ENCODE peak calls at places on chromosome 17, in seven cellular contexts. O is CD8-positive, alpha-beta T cell; V is CD4-positive, alpha-beta T cell; F is colonic mucosa; D is neural progenitor cell; Q is BE2C; T is Panc1. B is an unnamed sample.

GRCh38 chr17:64739316-64740058 is 77.4 kb upstream of the SMURF2 start:
- DNase-seq in O (no peak), V (no peak), F (no peak), D (peak; percentile 20), Q (no peak), T (no peak), B (no peak)

GRCh38 chr17:81405382-81406005 is 10.2 kb downstream of the BAHCC1 start:
- DNase-seq in O (no peak), V (no peak), F (no peak), D (no peak), Q (no peak), T (no peak), B (no peak)

GRCh38 chr17:29571883-29572681 is 3.6 kb downstream of the TP53I13 start:
- DNase-seq in O (no peak), V (no peak), F (peak; percentile 19), D (no peak), Q (no peak), T (no peak), B (peak; percentile 27)

GRCh38 chr17:83065660-83066542 is 13.5 kb upstream of the METRNL start:
- DNase-seq in O (no peak), V (no peak), F (peak; percentile 15), D (no peak), Q (peak; percentile 2), T (no peak), B (peak; percentile 8)

GRCh38 chr17:2711608-2712299 is at the start of gene CLUH:
- DNase-seq in O (peak; percentile 92), V (peak; percentile 88), F (peak; percentile 98), D (peak; percentile 86), Q (peak; percentile 79), T (peak; percentile 87), B (peak; percentile 95)

GRCh38 chr17:48052956-48053757 is 5.0 kb downstream of the NFE2L1 start:
- DNase-seq in O (no peak), V (no peak), F (peak; percentile 48), D (no peak), Q (peak; percentile 92), T (no peak), B (peak; percentile 54)

GRCh38 chr17:64006361-64007088 is 8.4 kb downstream of the PRR29 start:
- DNase-seq in O (no peak), V (no peak), F (peak; percentile 49), D (no peak), Q (peak; percentile 90), T (no peak), B (no peak)

GRCh38 chr17:67469208-67469980 is 92.3 kb downstream of the PITPNC1 start:
- DNase-seq in O (no peak), V (no peak), F (no peak), D (no peak), Q (peak; percentile 49), T (no peak), B (no peak)

GRCh38 chr17:35731932-35732805 is 730 bp downstream of the RASL10B start:
- DNase-seq in O (no peak), V (no peak), F (no peak), D (peak; percentile 47), Q (peak; percentile 45), T (no peak), B (no peak)

GRCh38 chr17:62670202-62670821 is 42.8 kb downstream of the MRC2 start:
- DNase-seq in O (no peak), V (no peak), F (no peak), D (peak; percentile 65), Q (no peak), T (no peak), B (no peak)

GRCh38 chr17:40071720-40072480 is 9.1 kb downstream of the THRA start:
- DNase-seq in O (no peak), V (no peak), F (peak; percentile 91), D (no peak), Q (peak; percentile 83), T (no peak), B (no peak)

GRCh38 chr17:33936764-33937163 is 318.3 kb upstream of the CCL2 start:
- DNase-seq in O (no peak), V (no peak), F (no peak), D (no peak), Q (no peak), T (no peak), B (no peak)

GRCh38 chr17:36074365-36074764 is 10.3 kb downstream of the CCL18 start:
- DNase-seq in O (no peak), V (no peak), F (no peak), D (no peak), Q (no peak), T (no peak), B (no peak)

GRCh38 chr17:6510321-6511023 is 45.9 kb downstream of the PITPNM3 start:
- DNase-seq in O (no peak), V (no peak), F (no peak), D (no peak), Q (no peak), T (no peak), B (no peak)

GRCh38 chr17:5044630-5045029 is 9.4 kb upstream of the SLC52A1 start:
- DNase-seq in O (no peak), V (no peak), F (peak; percentile 60), D (no peak), Q (no peak), T (no peak), B (no peak)

GRCh38 chr17:5047446-5047845 is 12.2 kb upstream of the SLC52A1 start:
- DNase-seq in O (no peak), V (no peak), F (no peak), D (no peak), Q (no peak), T (no peak), B (no peak)

GRCh38 chr17:5045496-5045895 is 10.3 kb upstream of the SLC52A1 start:
- DNase-seq in O (no peak), V (no peak), F (no peak), D (no peak), Q (no peak), T (no peak), B (no peak)

GRCh38 chr17:5043524-5043923 is 8.3 kb upstream of the SLC52A1 start:
- DNase-seq in O (no peak), V (no peak), F (no peak), D (no peak), Q (no peak), T (no peak), B (no peak)

GRCh38 chr17:5042152-5043022 is 7.2 kb upstream of the SLC52A1 start:
- DNase-seq in O (no peak), V (no peak), F (peak; percentile 59), D (no peak), Q (no peak), T (no peak), B (no peak)
- TF ChIP-seq CTCF in O (no peak), V (no peak), F (no peak), D (no peak), Q (no peak), T (no peak), B (no peak)

DNA sequence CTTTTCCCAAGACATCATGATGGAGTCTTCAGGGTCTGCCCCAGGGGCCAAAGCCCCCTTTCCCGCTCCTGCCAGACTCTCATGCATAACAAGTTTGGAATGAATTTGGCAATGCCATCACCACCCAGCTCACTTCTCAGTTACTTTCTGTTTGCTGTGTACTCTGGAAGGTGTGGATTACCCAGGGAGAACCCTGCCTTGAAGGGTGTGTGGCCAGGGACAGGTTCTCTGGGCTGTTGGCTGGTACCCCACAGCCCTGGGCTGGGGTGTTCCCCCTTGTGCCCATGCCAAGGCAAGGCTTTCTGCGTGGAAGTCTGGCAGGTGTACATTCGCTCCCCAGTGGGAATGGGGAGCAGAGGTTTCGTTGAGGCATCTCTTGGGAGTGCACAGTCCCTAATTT is 187.7 kb downstream of the CCDC182 start:
- DNase-seq in O (no peak), V (no peak), F (no peak), D (no peak), Q (no peak), T (no peak), B (no peak)
- H3K9me3 ChIP-seq in O (no peaks in the 10 kb centered on the region), V (no peaks in the 10 kb centered on the region), F (no peaks in the 10 kb centered on the region), D (no peaks in the 10 kb centered on the region), Q (no peaks in the 10 kb centered on the region), T (no peaks in the 10 kb centered on the region), B (no peaks in the 10 kb centered on the region)

DNA sequence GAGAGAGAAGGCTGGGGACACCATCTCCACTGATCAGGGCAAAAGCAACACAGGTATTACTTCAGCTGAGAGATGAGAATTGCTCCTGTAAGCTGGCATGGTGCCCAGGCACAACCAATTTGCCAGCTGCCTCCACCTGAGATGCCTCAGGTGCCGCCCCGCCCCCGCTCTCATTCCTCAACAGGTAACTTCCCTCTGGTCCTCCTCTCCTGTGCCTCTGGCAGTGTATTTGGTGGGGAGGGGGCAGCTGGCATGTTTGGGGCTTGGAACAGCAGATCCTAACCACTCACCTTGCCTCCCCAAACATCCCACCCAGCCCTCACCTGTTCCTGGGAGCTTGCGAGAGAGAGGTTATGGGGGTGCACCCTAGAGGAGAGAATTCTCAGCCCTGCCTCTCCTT is 2.9 kb upstream of the SRCIN1 start:
- DNase-seq in O (no peak), V (no peak), F (peak; percentile 81), D (no peak), Q (no peak), T (no peak), B (no peak)
- H3K27me3 ChIP-seq in O (peaks cover 47% of the 10 kb centered on the region), V (peaks cover 84% of the 10 kb centered on the region), F (peaks cover 9% of the 10 kb centered on the region), D (peaks cover 23% of the 10 kb centered on the region), Q (peaks cover 8% of the 10 kb centered on the region), T (no peaks in the 10 kb centered on the region), B (no peaks in the 10 kb centered on the region)

GRCh38 chr17:7555320-7555948 is 3.1 kb upstream of the TNFSF13 start:
- DNase-seq in O (no peak), V (no peak), F (peak; percentile 18), D (no peak), Q (no peak), T (no peak), B (no peak)
- TF ChIP-seq CTCF in O (no peak), V (no peak), F (no peak), D (peak; percentile 40), Q (no peak), T (no peak), B (peak; percentile 33)

GRCh38 chr17:22692801-22693171 is 1000.5 kb downstream of the KCNJ18 start:
- DNase-seq in O (no peak), V (no peak), F (no peak), D (no peak), Q (no peak), T (no peak), B (no peak)
- H3K9me3 ChIP-seq in O (no peaks in the 10 kb centered on the region), V (peaks cover 4% of the 10 kb centered on the region), F (no peaks in the 10 kb centered on the region), D (peaks cover 37% of the 10 kb centered on the region), Q (no peaks in the 10 kb centered on the region), T (no peaks in the 10 kb centered on the region), B (no peaks in the 10 kb centered on the region)

DNA sequence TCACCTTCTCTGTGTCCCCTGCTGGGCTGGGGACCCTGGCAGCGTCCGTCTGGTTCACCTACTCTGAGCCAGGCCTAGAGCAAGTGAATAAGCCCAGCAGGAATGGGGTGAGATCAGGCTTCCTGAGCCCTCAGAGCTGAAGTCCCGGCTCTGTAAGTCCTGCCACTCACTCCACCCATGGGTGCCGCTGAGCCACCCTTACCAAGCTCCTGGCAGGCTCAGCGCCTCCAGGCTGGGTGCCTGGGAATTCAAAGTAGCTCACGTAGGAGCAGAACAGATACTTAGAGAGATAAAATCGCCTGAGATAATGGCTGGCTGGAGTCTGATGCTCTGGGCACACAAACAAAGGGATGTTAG is 9.8 kb upstream of the LASP1NB start:
- DNase-seq in O (no peak), V (no peak), F (no peak), D (no peak), Q (no peak), T (no peak), B (no peak)
- H3K27me3 ChIP-seq in O (no peaks in the 10 kb centered on the region), V (no peaks in the 10 kb centered on the region), F (no peaks in the 10 kb centered on the region), D (no peaks in the 10 kb centered on the region), Q (no peaks in the 10 kb centered on the region), T (no peaks in the 10 kb centered on the region), B (no peaks in the 10 kb centered on the region)

B was measured in WERI-Rb-1.